ENCODE peak calls at places on chromosomes 16 and 17, in four cellular contexts. Z is fibroblast of lung, J is Peyer's patch, B is GM23338. N is an unnamed sample.

GRCh38 chr16:6828690-6829089 is 504.0 kb upstream of the RBFOX1 start:
- DNase-seq in B (no peak), J (no peak), Z (no peak), N (no peak)

GRCh38 chr16:14501331-14502255 is 128.5 kb downstream of the PARN start:
- DNase-seq in Z (peak), J (peak), B (peak), N (no peak)

GRCh38 chr16:9683677-9684076 is 498.6 kb downstream of the GRIN2A start:
- DNase-seq in Z (no peak), J (no peak), B (no peak), N (no peak)

GRCh38 chr17:10798332-10798749 is 5.6 kb downstream of the TMEM238L start:
- DNase-seq in Z (no peak), J (no peak), B (no peak), N (no peak)

GRCh38 chr16:8735574-8735973 is 61.2 kb downstream of the ABAT start:
- DNase-seq in J (no peak), Z (no peak), B (no peak), N (no peak)

GRCh38 chr17:19508327-19508867 is 25.3 kb upstream of the SLC47A1 start:
- DNase-seq in Z (no peak), J (peak), B (peak), N (peak)

GRCh38 chr17:34885076-34885475 is 76.2 kb downstream of the CCT6B start:
- DNase-seq in Z (no peak), B (no peak), J (no peak), N (no peak)

GRCh38 chr17:17924131-17924856 is 47.9 kb downstream of the TOM1L2 start:
- DNase-seq in Z (peak), J (no peak), B (no peak), N (no peak)

GRCh38 chr17:78227455-78227916 is 3.9 kb upstream of the TMEM235 start:
- DNase-seq in J (no peak), Z (peak), B (no peak), N (no peak)

GRCh38 chr17:63675607-63676539 is 24.1 kb downstream of the LIMD2 start:
- DNase-seq in J (peak), Z (peak), B (peak), N (no peak)

GRCh38 chr16:64375386-64375980 is 746.4 kb downstream of the CDH11 start:
- DNase-seq in B (no peak), Z (peak), J (no peak), N (no peak)

GRCh38 chr17:69447726-69448125 is 33.2 kb downstream of the MAP2K6 start:
- DNase-seq in Z (no peak), B (no peak), J (no peak), N (no peak)

GRCh38 chr17:75688209-75688771 is 21.2 kb downstream of the SAP30BP start:
- DNase-seq in J (no peak), B (no peak), Z (peak), N (no peak)

GRCh38 chr17:8696456-8696855 is 48.2 kb downstream of the CCDC42 start:
- DNase-seq in B (peak), Z (peak), J (no peak), N (no peak)

GRCh38 chr17:30332057-30332542 is 1.8 kb downstream of the TMIGD1 start:
- DNase-seq in B (no peak), Z (peak), J (no peak), N (peak)

GRCh38 chr16:21646721-21647561 is 5.5 kb downstream of the IGSF6 start:
- DNase-seq in Z (no peak), B (no peak), J (peak), N (peak)

GRCh38 chr16:10922328-10923145 is 19.7 kb downstream of the DEXI start:
- DNase-seq in J (no peak), B (no peak), Z (peak), N (no peak)

GRCh38 chr17:79974786-79975497 is 60.7 kb downstream of the TBC1D16 start:
- DNase-seq in J (no peak), Z (no peak), B (peak), N (peak)

DNA sequence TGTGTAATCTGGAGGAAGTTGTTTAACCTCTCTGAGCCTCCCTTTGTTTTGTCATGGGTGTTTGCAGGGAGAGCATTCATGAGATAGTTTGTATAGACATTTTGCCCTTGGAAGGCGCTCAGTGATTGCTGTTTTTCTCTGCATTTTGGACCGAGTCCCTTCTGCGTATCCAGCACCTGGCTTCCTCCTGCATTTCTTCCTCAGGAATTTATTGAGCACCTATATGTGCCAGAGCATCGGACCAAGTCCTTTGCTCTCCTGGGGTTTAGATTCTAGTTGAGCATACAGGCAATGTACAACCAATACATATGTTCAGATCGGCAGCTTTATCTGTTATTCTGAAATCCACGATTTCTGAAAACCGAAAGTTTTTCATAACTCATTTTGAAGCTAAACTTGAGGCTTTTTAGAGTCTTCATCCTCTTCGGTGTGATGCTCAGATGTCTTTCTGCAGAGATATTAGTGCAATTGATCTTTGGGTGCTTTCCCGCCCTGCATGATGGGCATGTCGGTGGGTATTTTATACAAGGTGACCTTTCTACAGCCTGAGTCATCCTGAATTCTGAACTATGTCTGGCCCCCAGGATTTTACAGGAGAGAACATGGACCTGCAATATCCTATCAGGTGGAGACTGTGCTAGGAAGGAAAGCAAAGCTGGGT is 4.1 kb downstream of the IL4R start:
- DNase-seq in J (no peak), B (no peak), Z (no peak), N (no peak)
- H3K4me3 ChIP-seq in J (peak), B (no peak), Z (no peak), N (peak)

DNA sequence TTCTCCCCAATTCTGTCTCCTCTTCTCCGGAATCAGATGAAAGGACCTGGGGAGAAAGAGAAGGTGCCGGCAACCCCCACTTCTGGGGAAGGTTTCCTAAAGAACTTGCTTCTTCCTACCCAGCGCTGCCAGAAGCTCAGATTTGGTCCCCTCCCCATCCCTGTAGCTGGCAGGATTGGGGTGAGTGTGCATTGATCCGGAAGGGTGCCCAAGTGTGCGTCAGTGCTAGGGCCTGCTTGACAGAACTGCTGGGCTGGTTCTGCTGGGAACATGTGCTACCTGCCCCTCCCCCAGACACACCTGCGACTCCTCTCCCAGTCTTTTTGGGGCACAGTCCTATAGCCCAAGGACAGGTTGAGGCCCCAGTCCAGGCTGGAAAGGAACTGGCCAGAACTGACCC is 3.3 kb downstream of the ARL4D start:
- DNase-seq in B (no peak), J (no peak), Z (no peak), N (no peak)
- H3K4me3 ChIP-seq in B (no peak), J (no peak), Z (no peak), N (no peak)

DNA sequence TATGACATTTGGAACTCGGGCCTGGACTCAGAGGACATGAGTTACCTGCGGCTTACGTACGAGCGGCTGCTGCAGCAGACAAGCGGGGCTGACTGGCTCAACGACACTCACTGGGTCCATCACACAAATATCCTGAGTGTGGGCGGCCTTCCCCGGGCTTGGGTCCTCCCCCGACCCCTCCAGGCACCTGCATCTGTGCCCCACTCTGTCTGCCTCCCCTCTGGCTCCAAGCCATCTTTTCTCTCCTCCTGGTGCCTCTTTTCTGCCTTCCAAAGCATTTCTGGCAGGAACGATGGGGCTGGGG is 5.0 kb upstream of the HSD3B7 start:
- DNase-seq in B (no peak), Z (no peak), J (no peak), N (no peak)
- H3K4me3 ChIP-seq in B (no peak), Z (no peak), J (no peak), N (no peak)

DNA sequence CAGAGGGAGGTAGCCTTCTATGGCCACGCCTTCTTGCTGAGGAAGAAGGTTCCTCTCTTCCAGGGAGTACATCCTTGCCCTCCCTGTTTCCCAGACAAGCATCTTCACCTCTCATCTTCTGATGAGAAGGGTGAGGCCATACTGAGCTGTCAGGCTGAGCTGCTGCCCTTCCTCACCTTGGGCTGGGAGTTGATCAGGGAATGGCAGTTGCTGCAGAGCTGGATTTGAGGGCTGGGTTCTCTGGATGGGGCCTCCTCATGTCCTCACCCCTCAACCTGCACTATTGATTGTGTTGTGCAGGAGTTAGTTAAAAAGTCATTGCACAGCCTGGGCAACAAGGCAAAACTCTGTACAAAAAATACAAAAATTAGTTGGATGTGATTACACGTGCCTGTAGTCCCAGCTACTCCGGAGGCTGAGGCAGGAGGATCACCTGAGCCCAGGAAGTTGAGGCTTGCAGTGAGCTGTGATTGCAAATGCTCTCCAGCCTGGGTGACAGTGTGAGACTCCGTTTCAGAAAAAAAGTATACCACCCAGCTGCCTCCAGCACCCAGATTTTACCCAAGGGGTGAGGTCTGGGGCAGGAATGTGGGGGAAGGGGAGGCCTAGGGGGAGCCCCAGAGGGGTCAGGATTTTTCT is 2.0 kb downstream of the ERBB2 start:
- DNase-seq in Z (no peak), J (no peak), B (no peak), N (no peak)
- H3K4me3 ChIP-seq in Z (no peak), J (no peak), B (peak), N (no peak)

GRCh38 chr16:82124651-82125050 is 45.4 kb downstream of the MPHOSPH6 start:
- DNase-seq in J (no peak), B (no peak), Z (no peak), N (no peak)
- H3K4me3 ChIP-seq in J (no peak), B (no peak), Z (no peak), N (no peak)

GRCh38 chr16:1792836-1793577 is 498 bp downstream of the IGFALS start:
- DNase-seq in J (no peak), B (no peak), Z (no peak), N (no peak)

GRCh38 chr16:1791943-1792812 is 1.3 kb downstream of the IGFALS start:
- DNase-seq in Z (no peak), B (no peak), J (no peak), N (no peak)

GRCh38 chr16:1794221-1794871 is 841 bp upstream of the IGFALS start:
- DNase-seq in J (no peak), B (no peak), Z (no peak), N (no peak)

GRCh38 chr16:1793578-1794220 is at the start of gene IGFALS:
- DNase-seq in J (no peak), Z (no peak), B (no peak), N (no peak)

GRCh38 chr16:1794908-1795666 is 1.6 kb upstream of the IGFALS start:
- DNase-seq in B (no peak), J (no peak), Z (no peak), N (no peak)
- H3K4me3 ChIP-seq in B (no peak), J (no peak), Z (no peak), N (no peak)

N was measured in CD8-positive, alpha-beta memory T cell.